ENCODE peak calls at places on chromosomes 1 and 21, in ten cellular contexts. V is MM.1S; I is left ventricle myocardium inferior; E is cardiac muscle cell; U is kidney; B is psoas muscle; F is heart right ventricle; R is GM23338; P is thoracic aorta; W is CD8-positive, alpha-beta T cell. X is an unnamed sample.

GRCh38 chr1:178397678-178398077 is 99.1 kb downstream of the CLEC20A start:
- DNase-seq in V (no peak), I (no peak), E (no peak), U (no peak), B (no peak), F (no peak), R (no peak), P (no peak), W (no peak), X (no peak)

GRCh38 chr1:3121401-3122215 is 52.6 kb downstream of the PRDM16 start:
- DNase-seq in V (no peak), I (no peak), E (no peak), U (no peak), B (no peak), F (no peak), R (peak), P (no peak), W (no peak), X (no peak)

GRCh38 chr1:18557621-18558465 is 72.8 kb upstream of the PAX7 start:
- DNase-seq in V (no peak), I (no peak), E (peak), U (peak), B (no peak), F (no peak), R (peak), P (no peak), W (no peak), X (peak)

GRCh38 chr1:70866522-70867256 is 180.9 kb downstream of the PTGER3 start:
- DNase-seq in V (no peak), I (no peak), E (no peak), U (no peak), B (no peak), F (no peak), R (no peak), P (no peak), W (no peak), X (no peak)

GRCh38 chr1:223849352-223849751 is 3.6 kb upstream of the TP53BP2 start:
- DNase-seq in V (peak), I (no peak), E (no peak), U (no peak), B (no peak), F (no peak), R (no peak), P (no peak), W (no peak), X (no peak)

GRCh38 chr1:48471103-48471502 is 901 bp downstream of the SPATA6 start:
- DNase-seq in V (no peak), I (no peak), E (no peak), U (no peak), B (peak), F (no peak), R (peak), P (no peak), W (no peak), X (no peak)

GRCh38 chr1:85544689-85545203 is 35.8 kb upstream of the CCN1 start:
- DNase-seq in V (no peak), I (no peak), E (peak), U (no peak), B (no peak), F (no peak), R (peak), P (no peak), W (no peak), X (no peak)

GRCh38 chr21:40846566-40847411 is at the start of gene DSCAM:
- DNase-seq in V (no peak), I (no peak), E (peak), U (no peak), B (no peak), F (no peak), R (peak), P (no peak), W (no peak), X (no peak)

GRCh38 chr1:179143332-179143731 is 61.5 kb downstream of the TOR3A start:
- DNase-seq in V (no peak), I (no peak), E (no peak), U (no peak), B (no peak), F (no peak), R (no peak), P (no peak), W (no peak), X (no peak)

GRCh38 chr1:111199881-111200801 is at the start of gene DENND2D:
- DNase-seq in V (no peak), I (peak), E (no peak), U (no peak), B (peak), F (peak), R (no peak), P (no peak), W (peak), X (peak)

GRCh38 chr21:45545691-45546531 is 3.7 kb upstream of the SLC19A1 start:
- DNase-seq in V (no peak), I (peak), E (no peak), U (peak), B (no peak), F (no peak), R (no peak), P (no peak), W (no peak), X (no peak)

GRCh38 chr1:9717193-9718005 is 65.9 kb downstream of the PIK3CD start:
- DNase-seq in V (peak), I (peak), E (peak), U (peak), B (peak), F (peak), R (peak), P (no peak), W (peak), X (peak)

GRCh38 chr1:173749137-173749536 is 34.4 kb downstream of the KLHL20 start:
- DNase-seq in V (no peak), I (no peak), E (no peak), U (no peak), B (no peak), F (no peak), R (no peak), P (no peak), W (no peak), X (no peak)

GRCh38 chr21:33657124-33657842 is 15.0 kb downstream of the ITSN1 start:
- DNase-seq in V (no peak), I (no peak), E (no peak), U (no peak), B (no peak), F (no peak), R (no peak), P (no peak), W (no peak), X (peak)
- H3K27ac ChIP-seq in V (no peak), I (peak), E (peak), U (no peak), B (no peak), F (peak), R (peak), P (no peak), W (no peak), X (peak)

GRCh38 chr1:202084791-202085681 is 37.7 kb upstream of the GPR37L1 start:
- DNase-seq in V (no peak), I (no peak), E (no peak), U (peak), B (no peak), F (no peak), R (peak), P (no peak), W (no peak), X (peak)
- H3K27ac ChIP-seq in V (no peak), I (no peak), E (peak), U (no peak), B (no peak), F (no peak), R (peak), P (no peak), W (no peak), X (peak)

GRCh38 chr1:92924501-92924900 is 36.8 kb downstream of the DIPK1A start:
- DNase-seq in V (no peak), I (no peak), E (no peak), U (no peak), B (no peak), F (no peak), R (no peak), P (no peak), W (no peak), X (no peak)
- H3K27ac ChIP-seq in V (no peak), I (no peak), E (no peak), U (no peak), B (no peak), F (no peak), R (no peak), P (no peak), W (no peak), X (no peak)

GRCh38 chr1:205225901-205226765 is 1.6 kb upstream of the TMCC2 start:
- DNase-seq in V (no peak), I (no peak), E (no peak), U (no peak), B (no peak), F (no peak), R (no peak), P (no peak), W (no peak), X (no peak)

GRCh38 chr1:205228052-205228451 is 306 bp downstream of the TMCC2 start:
- DNase-seq in V (peak), I (no peak), E (no peak), U (no peak), B (no peak), F (no peak), R (no peak), P (no peak), W (no peak), X (no peak)

GRCh38 chr1:205226868-205227583 is 720 bp upstream of the TMCC2 start:
- DNase-seq in V (peak), I (no peak), E (no peak), U (no peak), B (no peak), F (no peak), R (no peak), P (no peak), W (no peak), X (peak)

GRCh38 chr1:205229399-205229861 is 1.7 kb downstream of the TMCC2 start:
- DNase-seq in V (peak), I (no peak), E (peak), U (no peak), B (peak), F (peak), R (peak), P (no peak), W (peak), X (peak)

DNA sequence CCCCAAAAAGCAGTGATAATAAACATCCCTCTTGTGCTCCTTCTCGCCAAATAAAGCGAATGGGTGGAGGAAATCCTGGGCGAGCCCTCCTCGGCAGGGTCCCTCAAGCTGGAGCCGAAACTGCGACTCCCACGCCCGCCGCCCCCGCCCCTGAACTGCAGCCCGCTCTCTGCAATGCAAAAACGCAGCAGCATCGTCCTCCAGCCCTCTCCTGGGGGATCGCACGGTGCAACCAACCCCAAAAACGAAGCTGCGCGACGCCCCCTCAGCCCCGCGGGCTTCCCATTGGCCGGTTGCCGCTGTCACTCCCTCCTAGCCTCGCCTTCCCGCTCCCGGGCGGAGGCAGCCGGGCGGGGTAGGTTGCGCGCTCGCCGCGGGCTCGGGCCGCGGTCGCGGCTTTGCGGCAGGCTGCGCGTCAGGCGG is at the start of gene TMCC2:
- DNase-seq in V (peak), I (peak), E (peak), U (peak), B (peak), F (peak), R (peak), P (peak), W (peak), X (peak)
- H3K27ac ChIP-seq in V (peak), I (peak), E (no peak), U (no peak), B (peak), F (no peak), R (peak), P (no peak), W (no peak), X (no peak)

DNA sequence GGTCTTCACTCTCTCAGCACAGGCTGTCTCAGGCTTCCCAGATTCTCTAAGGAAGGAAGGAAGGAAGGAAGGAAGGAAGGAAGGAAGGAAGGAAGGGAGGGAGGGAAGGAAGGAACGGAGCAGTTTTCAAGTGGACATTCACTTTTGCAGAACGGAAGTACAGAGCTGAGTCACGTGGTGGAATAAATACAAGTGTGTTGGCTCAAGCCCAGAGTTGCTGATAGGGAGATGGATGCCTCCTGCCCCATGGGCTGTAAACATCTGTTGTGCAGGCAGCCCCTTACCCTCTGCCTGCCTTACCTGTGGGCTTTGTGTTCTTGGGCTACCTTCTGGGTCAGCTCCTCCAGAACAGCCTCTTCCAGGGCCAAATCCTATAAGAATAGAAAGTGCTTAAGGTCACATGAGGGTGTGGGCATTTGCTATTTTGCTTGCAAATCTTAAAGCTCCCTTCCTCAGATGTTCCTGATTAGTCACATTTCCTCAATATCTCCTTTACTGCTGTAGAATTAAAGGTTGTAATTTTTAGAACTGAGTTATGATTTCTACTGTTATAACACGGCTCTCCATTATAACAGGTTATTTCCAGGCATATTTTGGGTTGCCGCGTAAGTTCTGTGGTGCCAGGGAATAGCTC is 121.7 kb downstream of the SMYD2 start:
- DNase-seq in V (no peak), I (no peak), E (no peak), U (no peak), B (no peak), F (no peak), R (no peak), P (no peak), W (no peak), X (no peak)
- H3K27ac ChIP-seq in V (no peak), I (peak), E (no peak), U (no peak), B (no peak), F (no peak), R (no peak), P (no peak), W (no peak), X (no peak)

X was measured in small intestine.